ENCODE peak calls at places on chromosome 21, in five cellular contexts. R, J, B, F and Y are unnamed samples.
A peak's percentile ranks its signal among the peaks of the same experiment; 100 is the strongest.

GRCh38 chr21:16742116-16742515 is 770.7 kb upstream of the CXADR start:
- DNase-seq in R (no peak), J (no peak), B (no peak), F (no peak), Y (peak; percentile 55)

GRCh38 chr21:30199989-30200388 is 15.9 kb downstream of the CLDN8 start:
- DNase-seq in R (no peak), J (no peak), B (no peak), F (no peak), Y (no peak)

GRCh38 chr21:35197191-35197590 is 148.1 kb upstream of the RUNX1 start:
- DNase-seq in R (no peak), J (no peak), B (no peak), F (no peak), Y (no peak)

GRCh38 chr21:26070822-26071425 is 99.6 kb downstream of the APP start:
- DNase-seq in R (no peak), J (no peak), B (no peak), F (no peak), Y (peak; percentile 36)

GRCh38 chr21:16713331-16714114 is 799.3 kb upstream of the CXADR start:
- DNase-seq in R (no peak), J (no peak), B (no peak), F (no peak), Y (no peak)

GRCh38 chr21:25573409-25574206 is 33.7 kb downstream of the MRPL39 start:
- DNase-seq in R (no peak), J (no peak), B (no peak), F (no peak), Y (peak; percentile 36)

GRCh38 chr21:42159560-42160110 is 59.3 kb upstream of the ABCG1 start:
- DNase-seq in R (no peak), J (no peak), B (peak; percentile 32), F (no peak), Y (no peak)

GRCh38 chr21:42237577-42237976 is 18.6 kb downstream of the ABCG1 start:
- DNase-seq in R (no peak), J (no peak), B (no peak), F (no peak), Y (no peak)

GRCh38 chr21:35178812-35179211 is 129.7 kb upstream of the RUNX1 start:
- DNase-seq in R (no peak), J (no peak), B (no peak), F (no peak), Y (no peak)

GRCh38 chr21:33025471-33026298 is at the start of gene OLIG2:
- DNase-seq in R (peak; percentile 93), J (no peak), B (no peak), F (no peak), Y (no peak)

GRCh38 chr21:38621132-38621531 is 122.9 kb upstream of the ERG start:
- DNase-seq in R (no peak), J (no peak), B (no peak), F (no peak), Y (no peak)

GRCh38 chr21:28447453-28447852 is 545.2 kb downstream of the LTN1 start:
- DNase-seq in R (no peak), J (no peak), B (no peak), F (no peak), Y (no peak)

GRCh38 chr21:34771512-34772028 is 102.8 kb downstream of the CLIC6 start:
- DNase-seq in R (peak; percentile 3), J (no peak), B (no peak), F (no peak), Y (no peak)

GRCh38 chr21:35503646-35504045 is 454.5 kb upstream of the RUNX1 start:
- DNase-seq in R (no peak), J (no peak), B (no peak), F (no peak), Y (peak; percentile 20)

GRCh38 chr21:38448619-38449186 is 49.6 kb downstream of the ERG start:
- DNase-seq in R (no peak), J (no peak), B (no peak), F (no peak), Y (no peak)

GRCh38 chr21:14554948-14555347 is 8.8 kb upstream of the SAMSN1 start:
- DNase-seq in R (no peak), J (no peak), B (no peak), F (no peak), Y (no peak)

GRCh38 chr21:30306821-30307330 is 13.2 kb downstream of the KRTAP26-1 start:
- DNase-seq in R (no peak), J (no peak), B (no peak), F (no peak), Y (no peak)

GRCh38 chr21:41897690-41898089 is 18.5 kb upstream of the PRDM15 start:
- DNase-seq in R (peak; percentile 55), J (no peak), B (no peak), F (no peak), Y (no peak)

GRCh38 chr21:14591277-14591876 is 45.3 kb upstream of the SAMSN1 start:
- DNase-seq in R (no peak), J (no peak), B (no peak), F (no peak), Y (no peak)

GRCh38 chr21:40160911-40161310 is 293.7 kb downstream of the PCP4 start:
- DNase-seq in R (no peak), J (no peak), B (no peak), F (no peak), Y (no peak)
- H3K9me3 ChIP-seq in R (no peaks in the 10 kb centered on the region), J (no peaks in the 10 kb centered on the region), B (no peaks in the 10 kb centered on the region), F (no peaks in the 10 kb centered on the region), Y (no peaks in the 10 kb centered on the region)

DNA sequence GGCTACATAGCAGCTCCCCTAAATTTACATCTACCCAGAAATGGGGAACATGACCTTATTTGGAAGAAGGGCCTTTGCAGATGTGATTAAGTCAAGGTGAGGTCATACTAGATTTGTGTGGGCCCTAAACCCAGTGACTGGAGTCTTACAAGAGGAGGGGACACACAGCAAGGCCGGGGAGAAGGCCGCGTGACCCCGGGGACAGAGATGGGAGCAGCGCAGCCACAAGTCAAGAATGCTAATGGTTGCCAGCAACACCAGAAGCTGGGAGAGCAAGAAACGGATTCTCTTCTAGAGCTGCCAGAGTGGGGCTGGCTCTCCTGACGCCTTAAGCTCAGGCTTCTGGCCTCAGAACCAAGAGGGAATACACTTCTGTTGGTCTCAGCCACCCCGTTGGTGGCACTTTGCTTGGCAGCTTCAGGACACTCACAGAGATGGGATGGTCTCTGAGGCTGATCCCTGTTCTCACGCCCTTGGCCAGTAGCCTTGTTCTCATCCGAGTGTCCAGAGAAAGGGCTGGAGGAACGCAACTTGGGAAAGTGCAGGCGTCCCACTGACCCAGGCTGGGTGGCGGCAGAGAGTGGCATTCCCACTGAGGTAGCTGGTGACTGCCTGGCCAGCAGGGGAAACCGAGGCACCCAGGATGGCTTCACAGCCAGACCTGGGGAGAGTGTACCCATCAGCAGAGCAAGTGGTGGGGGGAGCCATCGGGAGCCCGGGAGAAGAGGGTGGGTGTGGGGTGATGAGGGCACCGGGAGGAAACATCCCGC is 98.2 kb downstream of the SIK1 start:
- DNase-seq in R (no peak), J (no peak), B (no peak), F (no peak), Y (no peak)
- H3K4me1 ChIP-seq in R (peaks cover 9% of the 10 kb centered on the region), J (peaks cover 7% of the 10 kb centered on the region), B (peaks cover 20% of the 10 kb centered on the region), F (peaks cover 4% of the 10 kb centered on the region), Y (no peaks in the 10 kb centered on the region)

GRCh38 chr21:24224411-24224810 is 1382.9 kb downstream of the MRPL39 start:
- DNase-seq in R (no peak), J (no peak), B (no peak), F (no peak), Y (no peak)

GRCh38 chr21:24223625-24224024 is 1383.7 kb downstream of the MRPL39 start:
- DNase-seq in R (no peak), J (no peak), B (no peak), F (no peak), Y (no peak)

GRCh38 chr21:24220466-24220865 is 1386.8 kb downstream of the MRPL39 start:
- DNase-seq in R (no peak), J (no peak), B (no peak), F (no peak), Y (no peak)

DNA sequence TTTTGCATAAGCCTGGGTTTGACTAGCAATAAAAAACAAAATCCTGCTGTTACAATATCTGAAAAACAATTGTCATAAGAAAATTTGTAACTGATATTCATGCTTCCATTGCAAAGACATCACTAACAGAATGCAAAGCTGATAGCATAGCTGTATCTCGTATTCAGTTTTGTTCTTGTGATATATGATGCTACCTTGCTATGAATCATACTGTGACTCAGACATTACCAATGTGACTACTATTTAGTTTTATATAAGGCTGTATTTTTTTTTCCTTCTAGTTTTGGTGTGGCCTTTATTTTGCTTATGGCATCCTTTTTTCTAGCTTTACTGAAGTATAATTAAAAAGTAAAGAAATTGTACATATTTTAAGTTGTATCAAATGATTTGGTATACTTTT is 1381.8 kb downstream of the MRPL39 start:
- DNase-seq in R (no peak), J (no peak), B (no peak), F (no peak), Y (no peak)
- H3K9me3 ChIP-seq in R (peaks cover 16% of the 10 kb centered on the region), J (peaks cover 34% of the 10 kb centered on the region), B (no peaks in the 10 kb centered on the region), F (no peaks in the 10 kb centered on the region), Y (peaks cover 4% of the 10 kb centered on the region)

GRCh38 chr21:31668651-31669491 is 9.4 kb downstream of the SOD1 start:
- DNase-seq in R (no peak), J (no peak), B (no peak), F (no peak), Y (no peak)

GRCh38 chr21:31666445-31667010 is 7.0 kb downstream of the SOD1 start:
- DNase-seq in R (no peak), J (no peak), B (no peak), F (no peak), Y (no peak)

GRCh38 chr21:31665397-31665796 is 5.9 kb downstream of the SOD1 start:
- DNase-seq in R (no peak), J (no peak), B (no peak), F (no peak), Y (peak; percentile 34)

GRCh38 chr21:31667141-31667540 is 7.6 kb downstream of the SOD1 start:
- DNase-seq in R (no peak), J (no peak), B (no peak), F (no peak), Y (no peak)

GRCh38 chr21:31667639-31668038 is 8.1 kb downstream of the SOD1 start:
- DNase-seq in R (no peak), J (no peak), B (no peak), F (no peak), Y (no peak)
- H3K4me1 ChIP-seq in R (peaks cover 3% of the 10 kb centered on the region), J (peaks cover 5% of the 10 kb centered on the region), B (peaks cover 37% of the 10 kb centered on the region), F (no peaks in the 10 kb centered on the region), Y (peaks cover 4% of the 10 kb centered on the region)

DNA sequence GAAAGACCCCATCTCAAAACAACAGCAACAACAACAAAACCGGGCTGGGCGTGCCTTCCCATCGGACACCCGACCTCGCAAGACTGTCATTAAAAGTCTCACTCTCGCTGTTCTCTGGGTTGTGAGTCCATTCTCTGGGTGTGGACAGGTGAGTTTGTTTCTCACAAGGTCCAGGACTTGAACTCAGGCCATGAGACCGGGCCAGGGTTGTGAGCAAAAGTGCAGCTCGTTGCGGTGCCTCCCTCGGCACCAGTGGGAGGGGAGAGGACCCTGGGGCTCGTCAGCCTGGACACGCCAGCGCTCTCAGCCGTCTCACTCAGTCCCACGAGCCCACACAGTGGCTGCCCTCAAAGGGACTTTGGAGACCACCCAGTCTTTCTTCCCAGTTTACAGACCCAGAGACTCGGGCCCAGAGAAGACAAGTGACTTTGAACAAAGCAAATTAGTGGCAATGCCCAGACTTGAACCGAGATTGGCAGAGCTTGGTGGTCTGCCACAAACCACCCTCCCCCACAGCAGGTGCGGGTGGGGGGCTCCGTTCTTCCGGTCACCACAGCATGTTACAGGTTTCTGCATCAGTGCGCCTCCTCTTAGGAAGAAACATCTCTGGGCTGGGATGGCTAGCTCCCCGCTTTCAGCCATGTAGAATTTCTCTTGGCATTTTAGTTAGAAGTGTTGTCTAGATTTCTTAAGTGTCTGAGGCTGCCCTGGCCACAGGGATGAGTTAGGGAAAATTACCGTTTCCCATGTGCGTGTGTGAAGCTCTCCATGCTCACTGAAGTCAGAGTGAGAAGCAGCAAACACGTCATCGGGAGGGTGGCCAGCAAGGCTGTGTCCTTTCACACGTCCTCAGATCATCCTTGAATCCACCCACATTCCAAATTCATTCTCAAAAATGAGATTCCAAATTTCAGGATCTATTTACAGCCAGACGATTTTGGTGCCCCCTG is 28.3 kb downstream of the LRRC3 start:
- DNase-seq in R (no peak), J (no peak), B (no peak), F (no peak), Y (no peak)
- H3K9me3 ChIP-seq in R (no peaks in the 10 kb centered on the region), J (no peaks in the 10 kb centered on the region), B (no peaks in the 10 kb centered on the region), F (peaks cover 4% of the 10 kb centered on the region), Y (no peaks in the 10 kb centered on the region)